ENCODE peak calls at places on chromosomes 13 and 19, in seven cellular contexts. A is brain microvascular endothelial cell, R is AG04450, N is adrenal gland, T is ovary, I is esophagus squamous epithelium, H is heart right ventricle. B is an unnamed sample.

GRCh38 chr19:52397310-52398090 is at the start of gene ZNF528:
- DNase-seq in A (peak), R (peak), N (peak), T (peak), I (peak), H (peak), B (peak)

GRCh38 chr19:30924670-30925069 is 424.6 kb downstream of the TSHZ3 start:
- DNase-seq in A (no peak), R (no peak), N (no peak), T (peak), I (no peak), H (no peak), B (no peak)

GRCh38 chr13:98252931-98253470 is 75.9 kb upstream of the RNF113B start:
- DNase-seq in A (peak), R (no peak), N (peak), T (no peak), I (no peak), H (no peak), B (no peak)

GRCh38 chr19:58492265-58492664 is 16.1 kb downstream of the ZNF446 start:
- DNase-seq in A (no peak), R (no peak), N (no peak), T (no peak), I (no peak), H (no peak), B (no peak)

GRCh38 chr19:19546751-19547162 is 8.7 kb downstream of the CILP2 start:
- DNase-seq in A (no peak), R (no peak), N (no peak), T (no peak), I (no peak), H (peak), B (no peak)

GRCh38 chr19:939922-940321 is 14.1 kb downstream of the ARID3A start:
- DNase-seq in A (no peak), R (no peak), N (no peak), T (no peak), I (no peak), H (no peak), B (no peak)

GRCh38 chr19:47141695-47142094 is 11.1 kb downstream of the SAE1 start:
- DNase-seq in A (no peak), R (no peak), N (no peak), T (no peak), I (no peak), H (no peak), B (no peak)

GRCh38 chr13:105611424-105611823 is 924.0 kb downstream of the EFNB2 start:
- DNase-seq in A (peak), R (peak), N (no peak), T (no peak), I (no peak), H (no peak), B (no peak)

GRCh38 chr19:56671613-56671994 is at the start of gene ZNF835:
- DNase-seq in A (peak), R (no peak), N (peak), T (peak), I (peak), H (peak), B (peak)

GRCh38 chr19:2046046-2046907 is 4.8 kb downstream of the MKNK2 start:
- DNase-seq in A (no peak), R (no peak), N (no peak), T (no peak), I (no peak), H (no peak), B (no peak)

GRCh38 chr13:30466841-30467252 is 1.1 kb upstream of the HMGB1 start:
- DNase-seq in A (no peak), R (no peak), N (no peak), T (no peak), I (no peak), H (no peak), B (no peak)

GRCh38 chr19:10677796-10678195 is 23.4 kb upstream of the QTRT1 start:
- DNase-seq in A (no peak), R (no peak), N (no peak), T (no peak), I (no peak), H (no peak), B (peak)

GRCh38 chr19:12884926-12885748 is 1.9 kb downstream of the KLF1 start:
- DNase-seq in A (peak), R (no peak), N (peak), T (no peak), I (peak), H (peak), B (peak)

GRCh38 chr13:99150575-99151370 is 49.9 kb upstream of the UBAC2 start:
- DNase-seq in A (peak), R (no peak), N (peak), T (no peak), I (no peak), H (no peak), B (no peak)

GRCh38 chr13:77084755-77085154 is 57.8 kb upstream of the FBXL3 start:
- DNase-seq in A (no peak), R (no peak), N (no peak), T (no peak), I (no peak), H (no peak), B (no peak)

GRCh38 chr13:30872685-30873443 is 33.2 kb upstream of the MEDAG start:
- DNase-seq in A (peak), R (peak), N (peak), T (peak), I (no peak), H (peak), B (no peak)

GRCh38 chr13:66992183-66992582 is 238.0 kb downstream of the PCDH9 start:
- DNase-seq in A (peak), R (no peak), N (no peak), T (no peak), I (no peak), H (no peak), B (no peak)

GRCh38 chr13:50924025-50924424 is 14.4 kb downstream of the RNASEH2B start:
- DNase-seq in A (no peak), R (no peak), N (no peak), T (no peak), I (no peak), H (no peak), B (no peak)

GRCh38 chr19:6481541-6482342 is at the start of gene DENND1C:
- DNase-seq in A (no peak), R (no peak), N (no peak), T (no peak), I (peak), H (peak), B (no peak)

GRCh38 chr19:32416749-32417469 is 11.3 kb downstream of the DPY19L3 start:
- DNase-seq in A (no peak), R (no peak), N (no peak), T (no peak), I (no peak), H (no peak), B (no peak)

GRCh38 chr19:55305491-55305890 is 19.6 kb downstream of the TMEM150B start:
- DNase-seq in A (no peak), R (no peak), N (peak), T (peak), I (no peak), H (no peak), B (no peak)

GRCh38 chr19:7701049-7701653 is 780 bp downstream of the FCER2 start:
- DNase-seq in A (no peak), R (no peak), N (no peak), T (no peak), I (no peak), H (no peak), B (no peak)

DNA sequence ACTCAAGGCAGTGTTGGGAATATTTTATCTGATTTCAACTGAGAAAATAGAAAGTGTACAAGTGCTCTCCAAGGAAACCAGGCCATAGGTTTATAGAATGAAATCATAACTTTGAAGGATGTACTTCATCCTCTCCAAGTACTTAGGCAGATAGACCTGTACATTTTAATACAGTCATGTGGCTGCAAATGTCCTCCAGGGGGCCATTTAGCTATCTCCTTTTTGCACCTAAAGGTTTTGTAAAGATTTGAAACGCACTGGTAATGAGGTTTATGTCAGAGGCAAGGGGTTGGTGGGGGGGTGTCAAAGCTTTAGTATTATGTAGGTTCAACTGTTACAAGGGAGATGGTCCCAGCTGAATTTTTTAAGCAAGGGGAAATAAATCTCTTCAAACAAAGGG is 364.4 kb downstream of the DCT start:
- DNase-seq in A (no peak), R (no peak), N (no peak), T (no peak), I (no peak), H (no peak), B (no peak)
- TF ChIP-seq CTCF in A (peak), R (no peak), N (no peak), T (no peak), I (no peak), H (no peak), B (no peak)

GRCh38 chr19:42287017-42287825 is 14.7 kb upstream of the PRR19 start:
- DNase-seq in A (no peak), R (no peak), N (no peak), T (peak), I (no peak), H (no peak), B (no peak)
- H3K27ac ChIP-seq in A (no peak), R (no peak), N (peak), T (peak), I (peak), H (peak), B (peak)

GRCh38 chr19:21422244-21422643 is 25.3 kb downstream of the ZNF493 start:
- DNase-seq in A (no peak), R (no peak), N (no peak), T (no peak), I (no peak), H (no peak), B (no peak)
- H3K4me3 ChIP-seq in A (no peak), R (no peak), N (no peak), T (no peak), I (no peak), H (no peak), B (no peak)

DNA sequence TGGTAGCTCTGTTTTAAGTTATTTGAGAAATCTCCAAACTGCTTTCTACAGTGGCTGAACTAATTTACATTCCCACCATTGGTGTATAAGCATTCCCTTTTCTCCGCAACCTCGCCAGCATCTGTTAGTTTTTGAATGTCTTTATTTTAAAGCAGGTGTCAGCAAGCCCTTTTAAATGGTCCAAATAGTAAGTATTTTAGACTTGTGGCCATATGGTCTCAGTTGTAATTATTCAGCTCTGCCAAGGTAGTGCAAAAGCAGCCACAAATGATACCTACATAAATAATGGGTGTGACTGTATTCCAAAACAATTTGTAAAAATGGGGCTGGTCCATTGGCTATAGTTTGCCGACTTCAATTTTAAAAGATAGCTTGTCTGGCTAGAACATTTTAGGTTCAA is 58.7 kb upstream of the TMTC4 start:
- DNase-seq in A (no peak), R (no peak), N (no peak), T (no peak), I (no peak), H (no peak), B (no peak)
- TF ChIP-seq CTCF in A (no peak), R (no peak), N (no peak), T (no peak), I (no peak), H (no peak), B (no peak)

DNA sequence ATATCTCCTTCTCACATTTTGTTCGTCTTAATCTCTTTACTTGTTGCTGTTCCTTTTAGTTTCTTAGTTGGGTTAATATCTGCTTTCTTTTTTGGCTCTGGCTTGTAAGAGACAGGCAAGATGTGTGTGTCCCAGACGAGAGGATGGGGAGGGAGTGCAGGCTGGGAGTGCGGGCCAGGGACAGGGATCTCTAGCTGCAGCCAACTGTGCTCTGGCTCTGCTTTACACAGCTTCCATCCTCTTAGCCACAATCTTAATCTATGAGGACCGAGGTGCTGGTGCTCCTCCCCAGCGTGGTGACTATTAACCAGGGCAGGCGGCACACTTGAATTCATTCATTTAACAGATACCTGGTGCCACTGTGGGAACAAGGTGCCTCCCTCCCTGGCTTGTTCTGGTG is 70.9 kb upstream of the WASF3 start:
- DNase-seq in A (no peak), R (no peak), N (no peak), T (no peak), I (no peak), H (peak), B (no peak)
- H3K27ac ChIP-seq in A (no peak), R (no peak), N (no peak), T (no peak), I (no peak), H (no peak), B (no peak)

GRCh38 chr19:18435848-18436631 is 1.9 kb downstream of the ISYNA1 start:
- DNase-seq in A (no peak), R (no peak), N (no peak), T (peak), I (no peak), H (no peak), B (no peak)
- H3K4me3 ChIP-seq in A (no peak), R (no peak), N (no peak), T (no peak), I (no peak), H (no peak), B (no peak)

GRCh38 chr13:46749951-46750350 is 47.0 kb downstream of the ESD start:
- DNase-seq in A (peak), R (no peak), N (no peak), T (no peak), I (no peak), H (no peak), B (no peak)

GRCh38 chr13:46754812-46755211 is 42.1 kb downstream of the ESD start:
- DNase-seq in A (no peak), R (no peak), N (no peak), T (no peak), I (no peak), H (no peak), B (no peak)

GRCh38 chr13:46753917-46754316 is 43.0 kb downstream of the ESD start:
- DNase-seq in A (no peak), R (no peak), N (no peak), T (no peak), I (no peak), H (no peak), B (no peak)

GRCh38 chr13:46753137-46753536 is 43.8 kb downstream of the ESD start:
- DNase-seq in A (no peak), R (no peak), N (no peak), T (no peak), I (no peak), H (no peak), B (no peak)

GRCh38 chr13:46751811-46752635 is 44.9 kb downstream of the ESD start:
- DNase-seq in A (no peak), R (no peak), N (peak), T (no peak), I (no peak), H (no peak), B (no peak)
- TF ChIP-seq CTCF in A (no peak), R (no peak), N (no peak), T (no peak), I (no peak), H (no peak), B (no peak)